ENCODE peak calls at places on chromosomes 2 and 18, in eight cellular contexts. Y, F, E, B, X, O, W and Z are unnamed samples.

GRCh38 chr2:240585681-240586197 is 795 bp upstream of the CAPN10 start:
- DNase-seq in Y (no peak), F (no peak), E (no peak), B (no peak), X (peak), O (no peak), W (no peak), Z (no peak)

GRCh38 chr2:64750001-64750816 is 96.5 kb upstream of the SERTAD2 start:
- DNase-seq in Y (peak), F (peak), E (peak), B (peak), X (peak), O (peak), W (peak), Z (peak)

GRCh38 chr18:22434973-22435608 is 17.4 kb upstream of the CTAGE1 start:
- DNase-seq in Y (no peak), F (peak), E (no peak), B (no peak), X (no peak), O (no peak), W (no peak), Z (no peak)

GRCh38 chr2:199692489-199692888 is 158.5 kb downstream of the FTCDNL1 start:
- DNase-seq in Y (no peak), F (no peak), E (no peak), B (no peak), X (no peak), O (no peak), W (peak), Z (no peak)

GRCh38 chr18:8607776-8608682 is 1.2 kb upstream of the RAB12 start:
- DNase-seq in Y (no peak), F (peak), E (peak), B (no peak), X (no peak), O (no peak), W (no peak), Z (no peak)

GRCh38 chr2:64626146-64626809 is 27.4 kb downstream of the SERTAD2 start:
- DNase-seq in Y (no peak), F (no peak), E (no peak), B (no peak), X (peak), O (peak), W (no peak), Z (no peak)

GRCh38 chr2:212537311-212538155 is 1.1 kb downstream of the ERBB4 start:
- DNase-seq in Y (no peak), F (no peak), E (no peak), B (peak), X (no peak), O (peak), W (peak), Z (no peak)

GRCh38 chr2:69269330-69269729 is 117.7 kb downstream of the GFPT1 start:
- DNase-seq in Y (no peak), F (no peak), E (no peak), B (no peak), X (no peak), O (no peak), W (no peak), Z (no peak)

GRCh38 chr2:162155093-162155492 is 3.0 kb upstream of the GCG start:
- DNase-seq in Y (no peak), F (no peak), E (no peak), B (no peak), X (no peak), O (no peak), W (no peak), Z (no peak)

GRCh38 chr18:57211776-57212175 is 64.9 kb downstream of the BOD1L2 start:
- DNase-seq in Y (no peak), F (no peak), E (no peak), B (no peak), X (no peak), O (no peak), W (no peak), Z (no peak)

GRCh38 chr2:40240067-40240466 is 211.8 kb downstream of the SLC8A1 start:
- DNase-seq in Y (no peak), F (peak), E (peak), B (no peak), X (peak), O (no peak), W (peak), Z (peak)

GRCh38 chr18:61889541-61889940 is 3.3 kb downstream of the RNF152 start:
- DNase-seq in Y (no peak), F (no peak), E (no peak), B (no peak), X (no peak), O (no peak), W (no peak), Z (no peak)

GRCh38 chr2:938181-939005 is 12.3 kb upstream of the SNTG2 start:
- DNase-seq in Y (no peak), F (no peak), E (no peak), B (peak), X (no peak), O (no peak), W (no peak), Z (no peak)

GRCh38 chr18:58541137-58541788 is 87.6 kb downstream of the ALPK2 start:
- DNase-seq in Y (no peak), F (peak), E (no peak), B (peak), X (no peak), O (no peak), W (no peak), Z (no peak)

GRCh38 chr18:45339819-45340550 is 275.3 kb upstream of the SLC14A2 start:
- DNase-seq in Y (no peak), F (no peak), E (no peak), B (no peak), X (no peak), O (no peak), W (no peak), Z (no peak)

GRCh38 chr18:50099725-50100414 is 95.1 kb downstream of the MYO5B start:
- DNase-seq in Y (no peak), F (peak), E (no peak), B (no peak), X (no peak), O (no peak), W (no peak), Z (no peak)

GRCh38 chr2:109663721-109664120 is 49.6 kb downstream of the SOWAHC start:
- DNase-seq in Y (no peak), F (peak), E (peak), B (no peak), X (peak), O (no peak), W (no peak), Z (peak)

GRCh38 chr2:219638217-219638947 is 11.0 kb downstream of the SLC4A3 start:
- DNase-seq in Y (no peak), F (no peak), E (peak), B (no peak), X (peak), O (no peak), W (no peak), Z (peak)

GRCh38 chr2:96873651-96874096 is 3.8 kb upstream of the SEMA4C start:
- DNase-seq in Y (no peak), F (no peak), E (peak), B (no peak), X (peak), O (no peak), W (no peak), Z (peak)

GRCh38 chr18:79353238-79353637 is 42.5 kb upstream of the NFATC1 start:
- DNase-seq in Y (peak), F (peak), E (no peak), B (peak), X (no peak), O (no peak), W (no peak), Z (no peak)

GRCh38 chr2:240893363-240893828 is 2.6 kb downstream of the MAB21L4 start:
- DNase-seq in Y (no peak), F (peak), E (no peak), B (no peak), X (no peak), O (no peak), W (no peak), Z (no peak)

GRCh38 chr2:135650721-135651120 is 90.9 kb upstream of the UBXN4 start:
- DNase-seq in Y (no peak), F (no peak), E (no peak), B (no peak), X (no peak), O (no peak), W (no peak), Z (no peak)

GRCh38 chr2:174166261-174166660 is 82.1 kb downstream of the OLA1 start:
- DNase-seq in Y (no peak), F (no peak), E (no peak), B (no peak), X (no peak), O (no peak), W (no peak), Z (no peak)

GRCh38 chr18:10798727-10799435 is 273.1 kb downstream of the NAPG start:
- DNase-seq in Y (peak), F (peak), E (no peak), B (no peak), X (no peak), O (no peak), W (no peak), Z (no peak)

GRCh38 chr2:131014141-131014540 is 79.1 kb downstream of the FAM168B start:
- DNase-seq in Y (no peak), F (no peak), E (no peak), B (no peak), X (no peak), O (no peak), W (no peak), Z (no peak)

GRCh38 chr2:154570501-154570900 is 128.0 kb upstream of the KCNJ3 start:
- DNase-seq in Y (no peak), F (no peak), E (no peak), B (no peak), X (no peak), O (no peak), W (no peak), Z (no peak)

GRCh38 chr2:28406276-28407096 is 13.8 kb downstream of the FOSL2 start:
- DNase-seq in Y (no peak), F (peak), E (no peak), B (no peak), X (peak), O (peak), W (peak), Z (no peak)

GRCh38 chr18:22432672-22433137 is 15.0 kb upstream of the CTAGE1 start:
- DNase-seq in Y (peak), F (peak), E (peak), B (no peak), X (peak), O (peak), W (peak), Z (peak)

GRCh38 chr2:138485019-138485418 is 16.6 kb upstream of the SPOPL start:
- DNase-seq in Y (no peak), F (no peak), E (no peak), B (no peak), X (no peak), O (no peak), W (no peak), Z (no peak)

GRCh38 chr2:84033347-84033974 is 425.6 kb downstream of the SUCLG1 start:
- DNase-seq in Y (no peak), F (no peak), E (no peak), B (no peak), X (no peak), O (no peak), W (no peak), Z (no peak)

DNA sequence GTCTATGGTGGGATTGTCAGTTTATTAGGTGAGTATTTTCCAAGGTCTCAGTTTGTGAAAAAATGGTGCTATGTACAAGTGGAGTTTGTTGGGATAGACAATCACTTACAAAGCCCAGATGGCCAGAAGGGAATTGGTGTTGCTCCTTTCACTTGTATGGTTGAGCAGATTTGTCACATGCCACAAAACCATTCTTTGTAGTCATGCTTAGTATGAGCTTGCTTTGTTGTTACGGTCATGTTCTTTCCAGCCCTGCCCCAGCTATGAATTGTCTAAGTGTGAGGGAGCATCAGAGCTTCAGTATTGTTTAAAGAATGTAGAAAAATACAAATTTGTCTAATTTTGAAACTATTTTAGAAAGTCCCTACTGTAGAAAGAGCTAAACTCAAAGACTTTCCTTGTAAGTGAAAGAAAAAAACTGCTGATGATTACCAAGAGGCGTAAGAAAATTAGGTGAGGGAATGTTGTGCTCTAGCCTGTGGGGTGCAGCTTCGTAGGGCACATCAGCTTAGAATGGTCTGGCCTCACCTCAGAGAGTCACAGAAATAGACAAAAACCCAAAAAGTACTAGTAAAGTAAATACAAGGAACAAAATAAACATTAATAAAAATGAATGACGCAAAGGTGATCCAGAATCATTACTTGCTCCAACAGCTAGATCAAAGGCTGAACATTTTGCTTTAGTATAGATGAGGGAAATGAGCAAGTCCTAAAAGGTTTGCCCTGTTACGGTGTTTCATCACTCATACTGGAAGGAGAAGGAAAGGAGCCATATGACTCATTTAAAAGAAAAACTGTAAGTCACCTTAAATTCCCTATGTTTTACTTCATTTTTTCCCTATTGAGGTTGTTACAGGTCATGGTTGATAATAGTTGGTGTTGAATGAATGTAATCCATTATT is 9.2 kb downstream of the TGIF1 start:
- DNase-seq in Y (no peak), F (peak), E (no peak), B (no peak), X (no peak), O (no peak), W (no peak), Z (no peak)
- TF ChIP-seq POLR2A in Y (no peak), F (no peak), E (no peak), B (no peak), X (no peak), O (no peak), W (no peak), Z (no peak)

GRCh38 chr2:137237055-137237454 is 471.7 kb downstream of the THSD7B start:
- DNase-seq in Y (no peak), F (no peak), E (no peak), B (no peak), X (no peak), O (no peak), W (no peak), Z (no peak)
- H3K27ac ChIP-seq in Y (no peak), F (no peak), E (no peak), B (no peak), X (no peak), O (no peak), W (no peak), Z (no peak)

GRCh38 chr2:60556441-60556997 is 3.1 kb upstream of the BCL11A start:
- DNase-seq in Y (no peak), F (no peak), E (no peak), B (no peak), X (peak), O (no peak), W (no peak), Z (no peak)
- H3K4me3 ChIP-seq in Y (no peak), F (no peak), E (no peak), B (peak), X (peak), O (peak), W (peak), Z (no peak)

GRCh38 chr18:43060020-43060419 is 55.5 kb downstream of the RIT2 start:
- DNase-seq in Y (no peak), F (no peak), E (no peak), B (no peak), X (no peak), O (no peak), W (no peak), Z (no peak)

GRCh38 chr18:43061816-43062215 is 53.7 kb downstream of the RIT2 start:
- DNase-seq in Y (no peak), F (no peak), E (no peak), B (no peak), X (no peak), O (no peak), W (no peak), Z (no peak)

GRCh38 chr18:43061318-43061717 is 54.2 kb downstream of the RIT2 start:
- DNase-seq in Y (no peak), F (no peak), E (no peak), B (no peak), X (no peak), O (no peak), W (no peak), Z (no peak)
- TF ChIP-seq POLR2A in Y (no peak), F (no peak), E (no peak), B (no peak), X (no peak), O (no peak), W (no peak), Z (no peak)